ENCODE peak calls at places on chromosomes 3 and 15, in five cellular contexts. D is A673, K is left cardiac atrium, W is lung microvascular endothelial cell, T is HFF-Myc. J is an unnamed sample.

GRCh38 chr15:43552261-43552660 is 34.9 kb downstream of the MAP1A start:
- DNase-seq in W (no peak), D (no peak), K (no peak), T (no peak), J (no peak)

GRCh38 chr15:42131006-42131405 is 25.4 kb downstream of the PLA2G4F start:
- DNase-seq in T (no peak), D (no peak), W (no peak), K (no peak), J (no peak)

GRCh38 chr15:81410318-81410753 is 36.3 kb upstream of the TMC3 start:
- DNase-seq in T (peak), W (peak), K (peak), D (peak), J (peak)

GRCh38 chr3:130316164-130316563 is 29.3 kb upstream of the COL6A5 start:
- DNase-seq in T (no peak), W (no peak), D (no peak), K (no peak), J (no peak)

GRCh38 chr3:115146418-115147328 is at the start of gene ZBTB20:
- DNase-seq in W (peak), D (peak), T (no peak), K (peak), J (peak)

GRCh38 chr3:195446359-195446758 is 3.5 kb upstream of the ACAP2 start:
- DNase-seq in T (no peak), W (no peak), K (no peak), D (no peak), J (no peak)

GRCh38 chr3:64600246-64600645 is 87.6 kb downstream of the ADAMTS9 start:
- DNase-seq in K (no peak), T (no peak), D (no peak), W (no peak), J (no peak)

GRCh38 chr15:40314723-40315276 is 7.1 kb upstream of the PLCB2 start:
- DNase-seq in W (peak), D (no peak), K (peak), T (no peak), J (no peak)

GRCh38 chr15:77528968-77529319 is 103.8 kb downstream of the LINGO1 start:
- DNase-seq in D (no peak), W (no peak), T (no peak), K (peak), J (no peak)

GRCh38 chr15:69729167-69729748 is 276.6 kb downstream of the RPLP1 start:
- DNase-seq in D (peak), W (peak), T (no peak), K (no peak), J (peak)

GRCh38 chr3:192986399-192986798 is 68.7 kb upstream of the MB21D2 start:
- DNase-seq in W (no peak), T (no peak), K (no peak), D (no peak), J (no peak)

GRCh38 chr15:95930659-95931375 is 399.7 kb upstream of the NR2F2 start:
- DNase-seq in T (no peak), W (no peak), D (no peak), K (no peak), J (no peak)

GRCh38 chr3:39435006-39435748 is 28.7 kb downstream of the RPSA start:
- DNase-seq in W (no peak), K (no peak), D (peak), T (no peak), J (no peak)

GRCh38 chr3:33440328-33440577 is at the start of gene UBP1:
- DNase-seq in T (no peak), D (no peak), K (peak), W (no peak), J (no peak)

GRCh38 chr3:66602691-66603090 is 101.9 kb upstream of the LRIG1 start:
- DNase-seq in W (no peak), D (no peak), K (no peak), T (no peak), J (no peak)

GRCh38 chr3:25281041-25281842 is 146.8 kb upstream of the RARB start:
- DNase-seq in D (no peak), W (no peak), T (no peak), K (no peak), J (no peak)

GRCh38 chr15:66936115-66936863 is 129.1 kb upstream of the SMAD3 start:
- DNase-seq in W (peak), T (peak), D (no peak), K (no peak), J (no peak)

J was measured in SK-MEL-5.